ENCODE peak calls at places on chromosomes 13 and 19, in ten cellular contexts. I is A549, C is AG04450, B is brain microvascular endothelial cell, S is astrocyte of the cerebellum, M is adrenal gland, F is tibial artery, V is fibroblast of the aortic adventitia, A is epithelial cell of esophagus, N is Caco-2. R is an unnamed sample.
A peak's percentile ranks its signal among the peaks of the same experiment; 100 is the strongest.

GRCh38 chr13:33379597-33379996 is 94.0 kb upstream of the STARD13 start:
- DNase-seq in N (no peak), M (peak; percentile 49), S (no peak), F (no peak), V (peak; percentile 13), B (no peak), A (no peak), I (no peak), C (no peak), R (no peak)

GRCh38 chr19:5128251-5128931 is 159.5 kb downstream of the KDM4B start:
- DNase-seq in M (peak; percentile 88), C (peak; percentile 16), V (peak; percentile 70), F (peak; percentile 51), I (no peak), B (peak; percentile 83), A (no peak), N (no peak), S (no peak), R (peak; percentile 32)

GRCh38 chr19:17348700-17349099 is 11.3 kb downstream of the GTPBP3 start:
- DNase-seq in N (no peak), A (no peak), S (peak; percentile 38), B (peak; percentile 37), V (peak; percentile 69), M (peak; percentile 61), I (peak; percentile 62), C (no peak), F (peak; percentile 75), R (no peak)

GRCh38 chr19:45782820-45783785 is 813 bp upstream of the DMPK start:
- DNase-seq in M (peak; percentile 70), B (peak; percentile 28), N (no peak), V (peak; percentile 80), C (no peak), S (no peak), A (peak; percentile 29), F (peak; percentile 80), I (peak; percentile 58), R (peak; percentile 42)

GRCh38 chr13:51396352-51396751 is 56.5 kb downstream of the INTS6 start:
- DNase-seq in N (no peak), I (no peak), S (no peak), B (no peak), A (no peak), M (no peak), V (peak; percentile 29), C (no peak), F (no peak), R (peak; percentile 6)

GRCh38 chr19:48632692-48633147 is 4.5 kb downstream of the DBP start:
- DNase-seq in C (no peak), M (peak; percentile 74), S (no peak), N (peak; percentile 48), A (peak; percentile 87), I (no peak), F (no peak), V (peak; percentile 63), B (no peak), R (no peak)

GRCh38 chr19:46495789-46496099 is at the start of gene PNMA8B:
- DNase-seq in F (no peak), C (no peak), M (peak; percentile 95), V (peak; percentile 35), B (peak; percentile 34), N (no peak), S (no peak), I (no peak), A (peak; percentile 90), R (no peak)

GRCh38 chr13:47190696-47191095 is 293.8 kb upstream of the HTR2A start:
- DNase-seq in V (no peak), A (no peak), C (no peak), I (no peak), F (no peak), S (peak; percentile 84), M (no peak), N (no peak), B (no peak), R (no peak)

GRCh38 chr19:18417250-18418033 is 1.8 kb upstream of the SSBP4 start:
- DNase-seq in S (no peak), B (peak; percentile 56), A (no peak), F (peak; percentile 69), M (peak; percentile 72), I (peak; percentile 79), V (peak; percentile 72), C (no peak), N (peak; percentile 84), R (no peak)

GRCh38 chr13:113083402-113084061 is 22.1 kb upstream of the F7 start:
- DNase-seq in B (no peak), S (no peak), C (no peak), F (no peak), I (peak; percentile 67), V (peak; percentile 72), A (peak; percentile 30), N (no peak), M (peak; percentile 33), R (no peak)

DNA sequence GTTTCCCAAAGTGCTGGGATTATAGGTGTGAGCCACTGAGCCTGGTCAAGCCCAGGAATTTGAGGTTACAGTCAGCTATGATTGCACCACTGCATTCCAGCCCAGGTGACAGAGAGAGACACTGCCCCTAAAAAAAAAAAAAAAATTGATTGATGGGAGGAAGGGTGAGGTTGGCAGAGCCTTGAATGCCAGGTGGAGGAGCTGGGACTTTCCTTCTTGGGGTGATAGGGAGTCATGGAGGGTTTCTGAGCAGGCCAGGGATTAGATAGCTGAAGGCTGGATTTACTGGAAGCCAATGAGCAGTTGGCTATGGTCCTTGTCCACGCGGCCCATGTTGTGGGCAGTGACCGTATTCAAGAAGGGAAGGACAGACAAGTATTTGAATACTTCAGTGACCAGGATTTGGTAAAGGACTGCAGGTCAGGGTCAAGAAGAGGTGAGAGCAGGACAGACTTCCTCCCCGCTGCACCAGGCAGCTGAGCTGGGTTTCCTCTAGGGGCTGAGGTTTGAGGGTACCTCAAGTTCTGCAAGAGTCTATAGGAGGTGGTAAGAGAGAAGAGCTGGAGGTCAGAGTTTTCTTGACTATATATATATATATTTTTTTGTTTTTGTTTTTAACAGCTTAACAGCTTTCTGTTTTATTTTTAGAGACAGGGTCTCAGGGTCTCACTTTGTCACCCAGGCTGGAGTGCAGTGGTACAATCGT is 6.9 kb upstream of the ICAM4 start:
- DNase-seq in V (no peak), F (no peak), C (no peak), A (no peak), S (no peak), M (no peak), I (no peak), B (no peak), N (no peak), R (no peak)
- H3K4me3 ChIP-seq in V (no peak overlapping the region), F (no peak overlapping the region), C (no peak overlapping the region), A (no peak overlapping the region), S (no peak overlapping the region), M (no peak overlapping the region), I (no peak overlapping the region), B (no peak overlapping the region), N (no peak overlapping the region), R (no peak overlapping the region)

DNA sequence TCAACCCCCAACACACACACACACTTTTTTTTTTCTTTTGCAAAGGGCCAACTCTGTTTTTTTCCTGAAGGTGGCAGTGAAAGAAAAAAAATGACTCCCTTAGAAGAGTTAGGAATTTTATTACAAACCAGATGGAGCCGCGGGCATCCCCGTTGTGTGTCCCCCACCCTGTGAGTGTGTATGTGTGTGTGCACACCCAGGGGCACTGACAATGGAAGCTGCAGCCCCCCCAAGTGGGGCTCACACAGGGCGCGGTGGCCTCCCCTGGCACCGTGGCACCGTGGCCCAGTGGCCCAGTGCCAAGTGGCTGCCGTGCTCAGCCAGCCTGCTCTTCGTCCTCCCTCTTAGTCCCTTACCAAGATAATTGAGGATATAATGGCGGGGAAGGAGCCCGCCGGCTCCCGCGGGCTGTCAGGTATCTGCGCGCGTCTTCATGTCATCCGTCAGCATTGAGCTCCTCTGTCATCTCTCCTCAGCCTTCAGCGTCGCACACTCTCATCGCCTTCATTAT is 314.1 kb downstream of the ZNF536 start:
- DNase-seq in V (peak; percentile 20), A (no peak), F (no peak), C (no peak), I (no peak), B (no peak), S (no peak), N (no peak), M (no peak), R (no peak)
- H3K4me3 ChIP-seq in V (no peak overlapping the region), A (no peak overlapping the region), F (no peak overlapping the region), C (no peak overlapping the region), I (no peak overlapping the region), B (no peak overlapping the region), S (no peak overlapping the region), N (no peak overlapping the region), M (no peak overlapping the region), R (no peak overlapping the region)

GRCh38 chr13:30446122-30446500 is 19.6 kb downstream of the HMGB1 start:
- DNase-seq in B (no peak), C (no peak), S (no peak), I (no peak), V (no peak), M (no peak), F (no peak), N (no peak), A (no peak), R (no peak)
- H3K4me3 ChIP-seq in B (peak overlapping the region; percentile 32), C (peak overlapping the region; percentile 36), S (peak overlapping the region; percentile 19), I (no peak overlapping the region), V (peak overlapping the region; percentile 42), M (no peak overlapping the region), F (peak overlapping the region; percentile 53), N (no peak overlapping the region), A (no peak overlapping the region), R (no peak overlapping the region)

GRCh38 chr19:6736917-6737283 is 480 bp downstream of the GPR108 start:
- DNase-seq in B (no peak), M (peak; percentile 46), V (no peak), F (no peak), A (no peak), C (no peak), I (no peak), N (no peak), S (no peak), R (no peak)

GRCh38 chr19:6734096-6734696 is 3.2 kb downstream of the GPR108 start:
- DNase-seq in S (no peak), N (no peak), V (no peak), A (no peak), I (no peak), C (no peak), F (no peak), B (no peak), M (no peak), R (no peak)

GRCh38 chr19:6736169-6736916 is 1.0 kb downstream of the GPR108 start:
- DNase-seq in F (peak; percentile 82), M (peak; percentile 91), S (peak; percentile 70), N (peak; percentile 88), B (peak; percentile 84), C (peak; percentile 72), A (peak; percentile 90), V (peak; percentile 91), I (peak; percentile 87), R (peak; percentile 31)

GRCh38 chr19:6733338-6734095 is 3.9 kb downstream of the GPR108 start:
- DNase-seq in N (no peak), V (no peak), F (no peak), B (no peak), M (no peak), C (no peak), S (no peak), I (no peak), A (no peak), R (no peak)

DNA sequence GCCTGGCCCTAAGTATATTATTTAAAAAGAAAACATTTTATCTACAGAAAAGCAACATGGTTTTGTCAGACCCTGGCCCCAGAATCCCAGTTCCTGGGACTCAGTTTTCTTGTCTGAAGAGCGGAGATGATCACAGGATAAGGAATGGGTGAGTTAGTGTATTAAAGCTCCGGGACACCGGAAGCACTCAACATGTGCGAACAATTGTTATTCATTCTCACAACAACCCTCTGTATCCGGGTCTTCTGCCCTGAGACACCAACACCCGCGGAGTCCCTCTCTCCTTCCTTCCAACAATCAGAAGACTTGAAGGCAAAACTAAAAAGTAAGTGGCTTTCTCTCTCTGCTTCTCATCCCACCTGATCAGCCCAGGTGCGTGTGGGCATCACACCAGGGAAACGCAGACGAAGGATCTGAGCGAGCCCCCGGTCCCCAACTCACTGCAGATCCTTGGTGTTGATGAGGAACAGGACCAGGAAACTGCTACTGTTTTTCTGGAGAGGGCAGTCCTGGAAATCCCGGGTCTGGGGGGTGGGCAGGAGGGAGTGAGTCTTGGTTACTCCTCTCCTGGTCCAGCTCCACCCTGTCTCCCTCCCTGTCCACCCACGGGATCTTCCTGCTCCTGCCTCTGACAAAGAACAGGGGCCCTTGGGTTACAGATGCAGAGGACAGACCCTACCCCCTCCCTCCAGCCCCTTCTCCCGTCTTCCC is 2.0 kb downstream of the GPR108 start:
- DNase-seq in V (no peak), N (no peak), B (no peak), C (no peak), F (no peak), S (no peak), A (no peak), M (no peak), I (no peak), R (no peak)
- H3K4me3 ChIP-seq in V (peak overlapping the region; percentile 89), N (peak overlapping the region; percentile 81), B (no peak overlapping the region), C (peak overlapping the region; percentile 81), F (no peak overlapping the region), S (no peak overlapping the region), A (no peak overlapping the region), M (no peak overlapping the region), I (no peak overlapping the region), R (peak overlapping the region; percentile 10)